ENCODE peak calls at places on chromosomes 16 and 17, in six cellular contexts. One of them, this sample, is unnamed. For H3K4me1, the result is how much of the 10 kb centered on the place peaks cover.

GRCh38 chr17:27993723-27994310 is 48.7 kb upstream of the NLK start:
- DNase-seq in naive thymus-derived CD4-positive, alpha-beta T cell: no peak
- DNase-seq in breast epithelium: no peak
- DNase-seq in mesendoderm: no peak
- DNase-seq in heart left ventricle: no peak
- DNase-seq in heart right ventricle: no peak
- DNase-seq in this sample: no peak

GRCh38 chr17:38892620-38893019 is 22.8 kb downstream of the LASP1 start:
- DNase-seq in heart right ventricle: no peak
- DNase-seq in heart left ventricle: no peak
- DNase-seq in mesendoderm: no peak
- DNase-seq in naive thymus-derived CD4-positive, alpha-beta T cell: no peak
- DNase-seq in breast epithelium: no peak
- DNase-seq in this sample: no peak

GRCh38 chr17:81371910-81372760 is 23.1 kb upstream of the BAHCC1 start:
- DNase-seq in heart left ventricle: peak
- DNase-seq in naive thymus-derived CD4-positive, alpha-beta T cell: no peak
- DNase-seq in heart right ventricle: peak
- DNase-seq in breast epithelium: no peak
- DNase-seq in mesendoderm: peak
- DNase-seq in this sample: no peak

GRCh38 chr17:81241648-81242420 is 2.7 kb downstream of the NDUFAF8 start:
- DNase-seq in mesendoderm: peak
- DNase-seq in breast epithelium: no peak
- DNase-seq in heart left ventricle: no peak
- DNase-seq in naive thymus-derived CD4-positive, alpha-beta T cell: peak
- DNase-seq in heart right ventricle: peak
- DNase-seq in this sample: peak

GRCh38 chr17:28982191-28982793 is 23.5 kb downstream of the SEZ6 start:
- DNase-seq in heart right ventricle: peak
- DNase-seq in mesendoderm: peak
- DNase-seq in breast epithelium: no peak
- DNase-seq in heart left ventricle: no peak
- DNase-seq in naive thymus-derived CD4-positive, alpha-beta T cell: peak
- DNase-seq in this sample: peak

GRCh38 chr17:40751065-40751464 is 4.1 kb downstream of the KRT25 start:
- DNase-seq in naive thymus-derived CD4-positive, alpha-beta T cell: no peak
- DNase-seq in mesendoderm: no peak
- DNase-seq in heart right ventricle: no peak
- DNase-seq in heart left ventricle: no peak
- DNase-seq in breast epithelium: no peak
- DNase-seq in this sample: no peak

GRCh38 chr16:12837756-12838155 is 34.1 kb upstream of the CPPED1 start:
- DNase-seq in breast epithelium: no peak
- DNase-seq in heart right ventricle: no peak
- DNase-seq in heart left ventricle: no peak
- DNase-seq in naive thymus-derived CD4-positive, alpha-beta T cell: no peak
- DNase-seq in mesendoderm: no peak
- DNase-seq in this sample: no peak

GRCh38 chr17:78364436-78365281 is 4.8 kb upstream of the SOCS3 start:
- DNase-seq in breast epithelium: no peak
- DNase-seq in naive thymus-derived CD4-positive, alpha-beta T cell: no peak
- DNase-seq in mesendoderm: peak
- DNase-seq in heart right ventricle: no peak
- DNase-seq in heart left ventricle: no peak
- DNase-seq in this sample: no peak

GRCh38 chr16:77599793-77600415 is 122.4 kb upstream of the NUDT7 start:
- DNase-seq in mesendoderm: no peak
- DNase-seq in naive thymus-derived CD4-positive, alpha-beta T cell: no peak
- DNase-seq in heart left ventricle: no peak
- DNase-seq in heart right ventricle: peak
- DNase-seq in breast epithelium: no peak
- DNase-seq in this sample: no peak

GRCh38 chr16:14462811-14463210 is 167.2 kb downstream of the PARN start:
- DNase-seq in breast epithelium: no peak
- DNase-seq in heart left ventricle: no peak
- DNase-seq in naive thymus-derived CD4-positive, alpha-beta T cell: no peak
- DNase-seq in mesendoderm: peak
- DNase-seq in heart right ventricle: no peak
- DNase-seq in this sample: no peak

GRCh38 chr17:50631195-50631907 is 3.3 kb upstream of the ABCC3 start:
- DNase-seq in naive thymus-derived CD4-positive, alpha-beta T cell: no peak
- DNase-seq in breast epithelium: no peak
- DNase-seq in heart right ventricle: no peak
- DNase-seq in mesendoderm: no peak
- DNase-seq in heart left ventricle: no peak
- DNase-seq in this sample: no peak

GRCh38 chr16:55386534-55387296 is 62.7 kb downstream of the IRX6 start:
- DNase-seq in mesendoderm: no peak
- DNase-seq in breast epithelium: no peak
- DNase-seq in heart left ventricle: no peak
- DNase-seq in heart right ventricle: no peak
- DNase-seq in naive thymus-derived CD4-positive, alpha-beta T cell: no peak
- DNase-seq in this sample: no peak

GRCh38 chr16:11392041-11392581 is 46.9 kb downstream of the RMI2 start:
- DNase-seq in breast epithelium: no peak
- DNase-seq in naive thymus-derived CD4-positive, alpha-beta T cell: no peak
- DNase-seq in mesendoderm: no peak
- DNase-seq in heart right ventricle: no peak
- DNase-seq in heart left ventricle: peak
- DNase-seq in this sample: no peak

GRCh38 chr17:64420143-64420670 is 28.7 kb upstream of the MILR1 start:
- DNase-seq in naive thymus-derived CD4-positive, alpha-beta T cell: peak
- DNase-seq in breast epithelium: no peak
- DNase-seq in heart right ventricle: peak
- DNase-seq in mesendoderm: peak
- DNase-seq in heart left ventricle: no peak
- DNase-seq in this sample: no peak

GRCh38 chr16:19884021-19884485 is 595 bp downstream of the GPRC5B start:
- DNase-seq in heart left ventricle: peak
- DNase-seq in breast epithelium: no peak
- DNase-seq in mesendoderm: peak
- DNase-seq in heart right ventricle: peak
- DNase-seq in naive thymus-derived CD4-positive, alpha-beta T cell: no peak
- DNase-seq in this sample: no peak

GRCh38 chr17:17086585-17086984 is 44.3 kb downstream of the MPRIP start:
- DNase-seq in heart right ventricle: no peak
- DNase-seq in naive thymus-derived CD4-positive, alpha-beta T cell: no peak
- DNase-seq in heart left ventricle: no peak
- DNase-seq in breast epithelium: no peak
- DNase-seq in mesendoderm: no peak
- DNase-seq in this sample: no peak

GRCh38 chr17:75481194-75482059 is 25.0 kb downstream of the TMEM94 start:
- DNase-seq in naive thymus-derived CD4-positive, alpha-beta T cell: no peak
- DNase-seq in breast epithelium: no peak
- DNase-seq in heart right ventricle: no peak
- DNase-seq in heart left ventricle: no peak
- DNase-seq in mesendoderm: peak
- DNase-seq in this sample: no peak

GRCh38 chr17:75661531-75661930 is 5.4 kb downstream of the RECQL5 start:
- DNase-seq in heart left ventricle: no peak
- DNase-seq in naive thymus-derived CD4-positive, alpha-beta T cell: no peak
- DNase-seq in mesendoderm: no peak
- DNase-seq in heart right ventricle: no peak
- DNase-seq in breast epithelium: peak
- DNase-seq in this sample: no peak

GRCh38 chr17:65231662-65232335 is 94.6 kb downstream of the RGS9 start:
- DNase-seq in naive thymus-derived CD4-positive, alpha-beta T cell: no peak
- DNase-seq in breast epithelium: no peak
- DNase-seq in heart left ventricle: peak
- DNase-seq in mesendoderm: peak
- DNase-seq in heart right ventricle: peak
- DNase-seq in this sample: peak

GRCh38 chr16:29029168-29029994 is 44.5 kb downstream of the LAT start:
- DNase-seq in breast epithelium: peak
- DNase-seq in mesendoderm: peak
- DNase-seq in heart right ventricle: no peak
- DNase-seq in naive thymus-derived CD4-positive, alpha-beta T cell: no peak
- DNase-seq in heart left ventricle: no peak
- DNase-seq in this sample: no peak

GRCh38 chr16:66020642-66021041 is 345.8 kb upstream of the CDH5 start:
- DNase-seq in breast epithelium: no peak
- DNase-seq in naive thymus-derived CD4-positive, alpha-beta T cell: no peak
- DNase-seq in heart right ventricle: no peak
- DNase-seq in mesendoderm: no peak
- DNase-seq in heart left ventricle: no peak
- DNase-seq in this sample: no peak

GRCh38 chr16:62404857-62405611 is 368.8 kb upstream of the CDH8 start:
- DNase-seq in naive thymus-derived CD4-positive, alpha-beta T cell: no peak
- DNase-seq in breast epithelium: no peak
- DNase-seq in heart left ventricle: no peak
- DNase-seq in mesendoderm: no peak
- DNase-seq in heart right ventricle: no peak
- DNase-seq in this sample: no peak

GRCh38 chr16:53549970-53550406 is 47.0 kb upstream of the AKTIP start:
- DNase-seq in mesendoderm: peak
- DNase-seq in breast epithelium: peak
- DNase-seq in naive thymus-derived CD4-positive, alpha-beta T cell: peak
- DNase-seq in heart right ventricle: peak
- DNase-seq in heart left ventricle: peak
- DNase-seq in this sample: peak

GRCh38 chr17:78450696-78451344 is 72.4 kb downstream of the PGS1 start:
- DNase-seq in naive thymus-derived CD4-positive, alpha-beta T cell: no peak
- DNase-seq in breast epithelium: no peak
- DNase-seq in mesendoderm: no peak
- DNase-seq in heart left ventricle: no peak
- DNase-seq in heart right ventricle: no peak
- DNase-seq in this sample: no peak

GRCh38 chr17:10115536-10115932 is 82.9 kb downstream of the GAS7 start:
- DNase-seq in mesendoderm: no peak
- DNase-seq in heart left ventricle: no peak
- DNase-seq in heart right ventricle: no peak
- DNase-seq in naive thymus-derived CD4-positive, alpha-beta T cell: no peak
- DNase-seq in breast epithelium: no peak
- DNase-seq in this sample: no peak

DNA sequence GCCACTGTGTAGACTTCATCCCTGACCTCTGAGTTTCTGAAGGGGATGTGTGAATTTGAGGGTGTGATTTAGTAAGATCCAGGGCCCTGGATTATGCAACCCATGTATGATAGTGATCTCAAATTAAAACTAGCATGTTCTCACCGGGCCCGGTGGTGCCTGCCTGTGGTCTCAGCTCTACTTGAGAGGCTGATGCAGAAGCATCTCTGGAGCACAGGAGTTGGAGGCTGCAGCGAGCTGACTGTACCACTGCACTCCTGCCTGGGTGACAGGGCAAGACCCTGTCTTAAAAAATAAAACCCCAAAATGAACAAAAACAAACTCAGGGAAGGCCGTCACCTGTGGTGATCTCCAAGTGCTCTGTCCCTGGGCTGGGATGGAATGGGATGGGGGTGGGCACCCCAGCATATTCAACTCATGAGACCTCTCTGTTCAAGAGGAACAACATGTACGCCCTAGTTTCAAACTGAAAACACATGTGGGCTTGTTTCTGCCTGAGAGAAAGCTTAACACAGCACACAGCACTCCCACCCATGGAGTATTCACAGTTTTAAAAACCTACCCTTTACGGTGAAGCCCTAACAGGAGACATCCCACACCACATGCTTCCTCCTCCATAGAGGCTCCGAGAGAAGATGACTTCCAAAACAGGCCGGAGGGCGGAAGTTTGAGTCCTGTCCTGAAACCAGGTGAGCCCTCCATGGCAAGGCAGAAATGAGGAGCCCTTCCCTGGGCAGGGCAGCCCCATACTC is 30.1 kb downstream of the GNPTG start:
- DNase-seq in heart left ventricle: no peak
- DNase-seq in breast epithelium: no peak
- DNase-seq in heart right ventricle: no peak
- DNase-seq in naive thymus-derived CD4-positive, alpha-beta T cell: no peak
- DNase-seq in mesendoderm: no peak
- DNase-seq in this sample: no peak
- H3K27ac ChIP-seq in heart left ventricle: no peak
- H3K27ac ChIP-seq in breast epithelium: no peak
- H3K27ac ChIP-seq in heart right ventricle: no peak
- H3K27ac ChIP-seq in naive thymus-derived CD4-positive, alpha-beta T cell: no peak
- H3K27ac ChIP-seq in mesendoderm: no peak
- H3K27ac ChIP-seq in this sample: no peak

GRCh38 chr17:4672055-4672630 is 30.7 kb upstream of the ALOX15 start:
- DNase-seq in heart right ventricle: no peak
- DNase-seq in heart left ventricle: no peak
- DNase-seq in naive thymus-derived CD4-positive, alpha-beta T cell: no peak
- DNase-seq in breast epithelium: no peak
- DNase-seq in mesendoderm: no peak
- DNase-seq in this sample: no peak
- H3K4me1 ChIP-seq in heart right ventricle: under half
- H3K4me1 ChIP-seq in heart left ventricle: under half
- H3K4me1 ChIP-seq in naive thymus-derived CD4-positive, alpha-beta T cell: under half
- H3K4me1 ChIP-seq in breast epithelium: under half
- H3K4me1 ChIP-seq in mesendoderm: under half
- H3K4me1 ChIP-seq in this sample: under half

GRCh38 chr17:20092292-20092867 is 83.2 kb downstream of the SPECC1 start:
- DNase-seq in breast epithelium: no peak
- DNase-seq in mesendoderm: no peak
- DNase-seq in naive thymus-derived CD4-positive, alpha-beta T cell: no peak
- DNase-seq in heart right ventricle: no peak
- DNase-seq in heart left ventricle: no peak
- DNase-seq in this sample: no peak
- H3K27ac ChIP-seq in breast epithelium: peak
- H3K27ac ChIP-seq in mesendoderm: no peak
- H3K27ac ChIP-seq in naive thymus-derived CD4-positive, alpha-beta T cell: no peak
- H3K27ac ChIP-seq in heart right ventricle: peak
- H3K27ac ChIP-seq in heart left ventricle: peak
- H3K27ac ChIP-seq in this sample: no peak

GRCh38 chr16:81498351-81498750 is 53.7 kb downstream of the CMIP start:
- DNase-seq in mesendoderm: no peak
- DNase-seq in heart right ventricle: no peak
- DNase-seq in naive thymus-derived CD4-positive, alpha-beta T cell: no peak
- DNase-seq in breast epithelium: no peak
- DNase-seq in heart left ventricle: no peak
- DNase-seq in this sample: no peak

GRCh38 chr16:81499576-81500380 is 55.2 kb downstream of the CMIP start:
- DNase-seq in mesendoderm: no peak
- DNase-seq in naive thymus-derived CD4-positive, alpha-beta T cell: no peak
- DNase-seq in heart right ventricle: no peak
- DNase-seq in breast epithelium: no peak
- DNase-seq in heart left ventricle: no peak
- DNase-seq in this sample: no peak

GRCh38 chr16:81496742-81497141 is 52.1 kb downstream of the CMIP start:
- DNase-seq in naive thymus-derived CD4-positive, alpha-beta T cell: no peak
- DNase-seq in breast epithelium: no peak
- DNase-seq in heart left ventricle: no peak
- DNase-seq in mesendoderm: no peak
- DNase-seq in heart right ventricle: no peak
- DNase-seq in this sample: no peak

GRCh38 chr16:81495321-81496234 is 51.0 kb downstream of the CMIP start:
- DNase-seq in breast epithelium: no peak
- DNase-seq in heart right ventricle: no peak
- DNase-seq in naive thymus-derived CD4-positive, alpha-beta T cell: no peak
- DNase-seq in mesendoderm: no peak
- DNase-seq in heart left ventricle: peak
- DNase-seq in this sample: no peak

DNA sequence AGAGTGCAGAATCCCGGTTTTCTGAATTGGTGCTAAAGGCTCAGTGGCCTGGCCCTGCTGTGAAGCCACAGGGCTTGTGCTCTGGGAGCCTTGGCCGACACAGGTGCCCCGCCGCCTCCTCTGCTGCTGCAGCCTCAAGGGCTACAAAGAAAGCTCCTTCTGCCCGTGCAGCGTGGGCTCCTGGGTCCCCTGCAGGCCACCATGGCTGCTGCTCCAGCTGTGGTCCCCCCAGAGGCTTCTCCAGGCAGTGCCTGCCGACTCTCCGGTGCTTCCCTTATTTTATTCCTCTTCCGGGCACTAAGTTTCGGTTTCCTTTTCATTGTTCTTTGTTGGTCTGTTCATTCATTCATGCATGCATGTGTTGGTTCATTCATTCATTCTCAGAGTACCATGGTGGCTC is 53.1 kb downstream of the CMIP start:
- DNase-seq in mesendoderm: no peak
- DNase-seq in naive thymus-derived CD4-positive, alpha-beta T cell: no peak
- DNase-seq in heart left ventricle: no peak
- DNase-seq in heart right ventricle: no peak
- DNase-seq in breast epithelium: no peak
- DNase-seq in this sample: no peak
- H3K4me1 ChIP-seq in mesendoderm: under half
- H3K4me1 ChIP-seq in naive thymus-derived CD4-positive, alpha-beta T cell: under half
- H3K4me1 ChIP-seq in heart left ventricle: under half
- H3K4me1 ChIP-seq in heart right ventricle: half or more
- H3K4me1 ChIP-seq in breast epithelium: under half
- H3K4me1 ChIP-seq in this sample: half or more

This sample was measured in lung.